ENCODE peak calls at places on chromosomes 1 and 21, in ten cellular contexts. J, V, T, Y, O, I, D, R, N and G are unnamed samples.

GRCh38 chr1:182603646-182604127 is 502 bp downstream of the RGS16 start:
- DNase-seq in J (no peak), T (no peak), R (peak), V (no peak), N (no peak), I (no peak), Y (no peak), O (no peak), D (no peak), G (no peak)

GRCh38 chr21:41891132-41891531 is 12.0 kb upstream of the PRDM15 start:
- DNase-seq in D (no peak), R (no peak), J (no peak), O (no peak), Y (no peak), I (no peak), V (no peak), T (peak), N (no peak), G (no peak)

GRCh38 chr1:49627781-49628180 is 396.0 kb downstream of the AGBL4 start:
- DNase-seq in I (no peak), V (no peak), T (no peak), R (no peak), Y (no peak), N (no peak), D (no peak), O (no peak), J (no peak), G (no peak)

GRCh38 chr1:7372477-7373120 is 398.5 kb upstream of the VAMP3 start:
- DNase-seq in V (no peak), R (no peak), T (peak), I (no peak), D (no peak), O (no peak), J (no peak), Y (no peak), N (no peak), G (no peak)

GRCh38 chr1:193568451-193568985 is 382.1 kb upstream of the B3GALT2 start:
- DNase-seq in T (no peak), J (no peak), Y (no peak), N (no peak), V (no peak), D (no peak), O (no peak), I (no peak), R (no peak), G (no peak)

GRCh38 chr1:44652445-44653106 is 21.7 kb downstream of the TMEM53 start:
- DNase-seq in D (peak), I (peak), T (peak), O (peak), J (peak), V (peak), Y (peak), R (peak), N (peak), G (peak)

GRCh38 chr1:66750578-66750977 is 1.7 kb upstream of the DYNLT5 start:
- DNase-seq in T (no peak), R (no peak), O (no peak), D (no peak), I (no peak), V (no peak), N (no peak), Y (no peak), J (no peak), G (no peak)

GRCh38 chr1:17194133-17194475 is 10.8 kb upstream of the PADI1 start:
- DNase-seq in D (no peak), J (no peak), I (no peak), T (no peak), O (no peak), R (no peak), Y (no peak), N (no peak), V (no peak), G (no peak)

GRCh38 chr1:91529856-91530255 is 29.2 kb downstream of the CDC7 start:
- DNase-seq in O (no peak), Y (peak), D (peak), R (no peak), I (peak), J (no peak), V (no peak), N (no peak), T (no peak), G (peak)

GRCh38 chr1:101221945-101222429 is 14.8 kb upstream of the S1PR1 start:
- DNase-seq in N (no peak), O (no peak), D (no peak), Y (no peak), I (no peak), T (no peak), R (no peak), V (no peak), J (peak), G (no peak)

GRCh38 chr1:153631047-153632022 is 2.5 kb upstream of the CHTOP start:
- DNase-seq in I (no peak), D (no peak), V (no peak), N (no peak), R (no peak), J (no peak), O (no peak), Y (no peak), T (no peak), G (no peak)

GRCh38 chr1:100265562-100265930 is 470 bp upstream of the RTCA start:
- DNase-seq in V (no peak), Y (peak), I (peak), D (no peak), J (no peak), T (no peak), O (no peak), R (no peak), N (no peak), G (peak)

GRCh38 chr1:178871551-178872320 is 859 bp upstream of the ANGPTL1 start:
- DNase-seq in I (no peak), R (no peak), T (no peak), D (no peak), Y (peak), N (no peak), V (no peak), J (no peak), O (no peak), G (no peak)

GRCh38 chr21:41715649-41716321 is 51.1 kb downstream of the RIPK4 start:
- DNase-seq in Y (no peak), N (no peak), T (no peak), O (no peak), D (no peak), I (no peak), R (no peak), J (no peak), V (no peak), G (no peak)

GRCh38 chr1:220786337-220787068 is at the start of gene MTARC1:
- DNase-seq in O (peak), D (peak), T (peak), R (peak), I (no peak), Y (peak), N (no peak), V (no peak), J (peak), G (peak)

GRCh38 chr1:116314305-116314919 is 58.6 kb upstream of the ATP1A1 start:
- DNase-seq in R (no peak), O (peak), D (peak), J (no peak), V (no peak), T (no peak), N (no peak), Y (no peak), I (no peak), G (peak)

GRCh38 chr21:34219334-34220020 is 144.3 kb upstream of the KCNE2 start:
- DNase-seq in Y (no peak), O (no peak), V (no peak), J (no peak), R (no peak), N (no peak), I (no peak), T (no peak), D (no peak), G (no peak)

GRCh38 chr1:214317300-214317699 is 36.3 kb downstream of the SMYD2 start:
- DNase-seq in O (no peak), J (no peak), N (no peak), D (no peak), T (no peak), Y (no peak), V (no peak), I (no peak), R (no peak), G (no peak)

GRCh38 chr1:223331301-223331700 is 32.7 kb downstream of the SUSD4 start:
- DNase-seq in O (no peak), Y (no peak), I (no peak), V (no peak), J (no peak), R (no peak), T (no peak), N (no peak), D (no peak), G (no peak)

GRCh38 chr1:231315887-231316286 is 21.8 kb downstream of the EXOC8 start:
- DNase-seq in Y (peak), N (no peak), V (peak), O (peak), I (peak), T (peak), J (peak), D (peak), R (peak), G (peak)

GRCh38 chr1:165371588-165372235 is 15.2 kb upstream of the LMX1A start:
- DNase-seq in J (no peak), D (no peak), R (no peak), T (no peak), N (no peak), O (no peak), I (no peak), Y (no peak), V (no peak), G (no peak)
- H3K4me3 ChIP-seq in J (no peak), D (no peak), R (no peak), T (no peak), N (no peak), O (no peak), I (no peak), Y (no peak), V (no peak), G (no peak)

GRCh38 chr1:117673405-117673804 is 67.6 kb downstream of the TENT5C start:
- DNase-seq in Y (peak), N (no peak), J (no peak), O (no peak), D (peak), T (no peak), I (peak), V (no peak), R (no peak), G (peak)

GRCh38 chr1:117675907-117676430 is 70.1 kb downstream of the TENT5C start:
- DNase-seq in O (no peak), V (no peak), J (no peak), I (no peak), T (no peak), R (no peak), Y (no peak), D (no peak), N (no peak), G (no peak)

GRCh38 chr1:117676615-117677130 is 70.8 kb downstream of the TENT5C start:
- DNase-seq in I (no peak), D (no peak), R (no peak), V (no peak), J (no peak), Y (no peak), T (no peak), O (no peak), N (no peak), G (no peak)

GRCh38 chr1:117672756-117673155 is 66.9 kb downstream of the TENT5C start:
- DNase-seq in D (no peak), O (peak), V (no peak), I (no peak), Y (no peak), R (no peak), J (no peak), N (no peak), T (no peak), G (no peak)

DNA sequence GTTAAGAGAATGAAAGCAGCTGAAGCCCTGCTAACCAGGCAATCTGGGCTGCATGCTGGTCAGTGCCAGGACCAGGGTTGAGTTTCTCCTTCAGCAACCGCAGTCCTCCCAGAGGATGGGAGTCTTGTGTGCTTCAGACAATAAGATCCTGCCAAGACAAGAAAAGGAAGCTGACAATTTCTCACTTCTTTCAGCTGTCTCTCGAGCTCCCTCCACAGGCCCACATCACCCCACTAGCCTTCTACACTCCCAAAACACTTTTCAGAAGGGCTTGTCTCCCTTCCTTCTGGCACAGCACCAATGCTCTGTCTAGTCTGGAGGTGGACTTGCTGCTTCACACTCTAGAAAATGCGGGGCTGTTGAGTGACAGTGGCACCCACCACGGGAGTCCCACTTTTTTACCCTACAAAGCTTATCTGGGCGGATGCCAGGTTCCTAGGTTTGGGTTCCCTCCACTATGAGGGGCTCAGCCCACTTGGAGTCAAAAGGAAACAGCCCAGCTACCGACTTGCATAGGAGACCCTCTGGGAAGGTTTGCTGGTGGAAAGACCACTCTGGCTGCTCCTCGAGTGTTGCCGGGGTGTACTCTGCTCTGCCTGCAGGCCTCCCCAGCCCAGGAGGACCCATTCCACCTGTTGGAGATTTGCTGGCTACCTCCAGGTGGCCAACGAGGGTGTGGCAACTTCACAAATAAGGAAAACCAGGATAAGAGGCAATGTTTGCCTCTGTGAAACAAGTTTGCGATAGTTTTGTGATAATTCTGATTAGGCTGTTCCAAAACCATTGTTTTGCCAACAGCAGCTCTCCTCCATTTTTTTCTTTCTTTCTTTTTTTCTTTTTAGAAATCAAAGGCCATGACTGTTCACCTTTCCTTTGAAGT is 68.9 kb downstream of the TENT5C start:
- DNase-seq in T (no peak), V (peak), I (peak), N (no peak), O (no peak), D (no peak), Y (peak), R (no peak), J (no peak), G (peak)
- TF ChIP-seq CTCF in T (peak), V (peak), I (peak), N (no peak), O (no peak), D (peak), Y (peak), R (peak), J (peak), G (peak)

DNA sequence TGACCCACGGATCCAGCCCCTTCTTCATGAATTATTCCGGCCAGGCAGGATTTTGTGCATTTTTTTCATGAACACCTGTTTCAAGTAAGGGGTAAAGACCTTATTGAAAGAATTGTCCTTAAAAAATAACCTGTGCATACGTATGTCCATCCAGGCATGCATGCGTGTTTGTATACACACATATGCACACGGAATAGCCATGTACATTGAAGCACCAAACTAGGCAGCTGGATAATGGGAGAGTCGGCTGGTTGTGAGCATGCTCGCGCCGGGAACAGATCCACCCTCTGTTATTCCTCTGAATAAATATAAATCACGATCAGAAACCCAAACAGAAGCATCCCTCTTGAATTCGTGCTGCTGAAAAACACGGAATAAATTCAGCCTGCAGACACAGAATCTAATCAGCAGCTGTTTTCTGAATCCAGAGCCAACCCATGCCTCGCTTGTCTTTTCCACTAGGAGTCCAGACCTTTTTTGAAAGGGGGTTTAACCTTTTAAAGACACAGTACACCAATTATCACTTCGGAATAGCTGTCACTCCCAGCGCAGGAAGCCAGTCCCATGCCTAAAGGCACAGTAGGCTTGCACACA is at the start of gene HIVEP3:
- DNase-seq in I (no peak), T (no peak), V (no peak), O (no peak), D (peak), J (no peak), R (no peak), N (no peak), Y (peak), G (peak)
- H3K4me3 ChIP-seq in I (peak), T (peak), V (peak), O (peak), D (peak), J (peak), R (peak), N (peak), Y (peak), G (peak)

DNA sequence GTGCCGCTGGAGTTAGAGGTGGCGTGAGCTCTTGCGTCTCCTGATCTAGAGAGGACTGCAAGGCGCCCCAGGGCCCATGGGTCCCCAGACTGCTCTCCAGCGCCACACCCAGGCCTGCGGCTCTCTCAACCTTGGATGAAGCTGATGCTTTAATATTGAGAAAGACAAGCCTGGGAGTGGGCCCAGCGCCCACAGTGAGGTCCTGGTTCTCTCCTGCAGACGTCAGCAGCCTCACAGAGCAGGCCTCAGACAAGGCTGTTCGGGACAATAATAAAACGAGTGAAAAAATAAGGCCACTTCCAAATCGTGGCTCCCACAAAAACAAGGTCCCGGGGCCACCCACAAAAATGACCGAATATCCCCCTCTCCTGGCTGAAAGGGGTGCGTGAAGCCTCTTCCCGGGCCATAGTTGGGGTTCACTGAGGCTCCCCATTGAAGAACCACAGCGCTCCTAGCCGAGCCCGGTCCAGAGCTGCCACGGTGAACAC is 6.0 kb upstream of the DNMT3L start:
- DNase-seq in Y (no peak), N (peak), I (no peak), J (peak), R (no peak), O (no peak), T (peak), V (peak), D (peak), G (no peak)
- TF ChIP-seq CTCF in Y (peak), N (no peak), I (peak), J (peak), R (peak), O (peak), T (peak), V (peak), D (no peak), G (no peak)

DNA sequence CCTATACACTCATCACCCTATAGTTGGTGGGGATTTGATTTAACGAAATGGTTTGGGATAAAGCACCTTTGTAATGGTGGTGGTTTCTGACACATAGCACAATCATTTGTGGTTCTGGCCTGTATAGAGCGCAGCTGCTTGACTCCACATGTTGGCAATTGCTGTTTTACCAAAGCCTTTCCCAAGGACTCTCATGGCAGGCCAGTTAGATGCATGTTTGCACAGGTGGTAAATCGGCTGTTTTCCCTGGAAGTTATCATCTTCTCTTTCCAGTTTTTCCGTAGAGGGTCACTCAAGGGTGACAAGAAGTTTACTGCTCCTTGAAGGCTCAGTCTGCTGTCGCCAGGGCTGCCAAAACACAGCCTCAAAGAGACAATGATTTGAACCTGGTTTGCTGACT is 17.1 kb upstream of the XPR1 start:
- DNase-seq in D (no peak), N (no peak), O (no peak), J (no peak), V (no peak), T (no peak), I (peak), R (no peak), Y (no peak), G (no peak)
- H3K4me3 ChIP-seq in D (no peak), N (no peak), O (no peak), J (no peak), V (no peak), T (no peak), I (no peak), R (no peak), Y (no peak), G (no peak)

GRCh38 chr1:118999348-119000071 is 11.4 kb upstream of the TBX15 start:
- DNase-seq in R (no peak), Y (no peak), V (no peak), J (no peak), N (no peak), O (no peak), I (no peak), D (no peak), T (peak), G (no peak)
- TF ChIP-seq CTCF in R (no peak), Y (no peak), V (no peak), J (no peak), N (no peak), O (no peak), I (no peak), D (no peak), T (no peak), G (no peak)

DNA sequence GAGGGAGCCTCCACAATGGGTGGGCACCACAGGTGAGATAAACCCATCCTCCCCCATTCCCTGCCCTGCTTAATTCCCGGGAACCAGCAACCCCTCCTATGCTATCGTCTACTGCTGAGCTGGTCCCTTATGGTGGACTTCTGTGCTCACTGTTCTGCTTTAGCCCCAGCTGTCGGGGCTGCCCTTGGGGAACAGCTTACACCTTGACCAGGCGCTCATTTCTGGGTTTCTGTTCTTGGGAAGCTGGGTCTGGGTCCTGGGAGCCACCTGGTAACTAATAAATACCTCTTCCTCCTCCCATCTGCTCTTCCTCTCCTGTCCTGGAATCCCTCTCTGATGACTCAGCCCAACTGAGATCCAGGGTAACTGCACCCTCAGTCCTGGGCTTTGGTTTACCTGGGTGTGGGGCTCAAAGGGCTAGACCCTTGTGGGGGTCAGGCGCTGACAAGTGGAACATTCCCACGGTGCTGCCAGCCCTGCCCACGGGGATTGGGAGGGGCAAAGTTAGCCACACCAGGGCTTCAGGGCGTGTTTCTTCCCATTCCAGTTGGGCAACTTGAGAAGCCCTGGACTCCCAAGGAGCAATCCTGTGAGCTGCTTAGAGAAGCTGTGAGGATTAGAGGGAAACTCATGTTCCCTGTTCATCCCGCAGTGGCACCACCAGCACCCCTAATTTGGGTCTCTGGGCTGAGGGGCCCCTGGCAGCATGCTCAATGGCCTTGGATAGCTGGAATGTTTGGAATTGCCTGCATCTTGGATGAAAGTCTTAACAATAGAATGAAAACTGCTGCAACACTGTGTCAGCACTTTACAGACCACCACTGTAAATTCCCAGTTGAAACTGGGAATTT is 1.6 kb downstream of the PCAT6 start:
- DNase-seq in O (no peak), R (no peak), J (no peak), D (no peak), T (no peak), N (no peak), I (no peak), V (no peak), Y (no peak), G (no peak)
- H3K4me3 ChIP-seq in O (no peak), R (no peak), J (no peak), D (peak), T (no peak), N (no peak), I (no peak), V (no peak), Y (peak), G (no peak)